ENCODE peak calls at places on chromosome 15, in nine cellular contexts. One of them, this sample, is unnamed.

GRCh38 chr15:37133619-37134018 is 33.3 kb upstream of the MEIS2 start:
- DNase-seq in SK-N-SH: no peak
- DNase-seq in GM12891: no peak
- DNase-seq in endothelial cell of umbilical vein: peak
- DNase-seq in spleen: no peak
- DNase-seq in stomach: no peak
- DNase-seq in HepG2: no peak
- DNase-seq in HL-60: no peak
- DNase-seq in sigmoid colon: no peak
- DNase-seq in this sample: no peak

GRCh38 chr15:101121511-101122090 is 130.2 kb downstream of the CHSY1 start:
- DNase-seq in endothelial cell of umbilical vein: peak
- DNase-seq in HL-60: peak
- DNase-seq in HepG2: no peak
- DNase-seq in stomach: peak
- DNase-seq in SK-N-SH: peak
- DNase-seq in sigmoid colon: peak
- DNase-seq in GM12891: peak
- DNase-seq in spleen: peak
- DNase-seq in this sample: peak

GRCh38 chr15:68232937-68233336 is 3.4 kb upstream of the CLN6 start:
- DNase-seq in SK-N-SH: no peak
- DNase-seq in HL-60: peak
- DNase-seq in endothelial cell of umbilical vein: no peak
- DNase-seq in spleen: peak
- DNase-seq in GM12891: no peak
- DNase-seq in HepG2: no peak
- DNase-seq in sigmoid colon: no peak
- DNase-seq in stomach: peak
- DNase-seq in this sample: peak

GRCh38 chr15:94383706-94384105 is 152.3 kb downstream of the MCTP2 start:
- DNase-seq in GM12891: no peak
- DNase-seq in SK-N-SH: no peak
- DNase-seq in sigmoid colon: no peak
- DNase-seq in HepG2: no peak
- DNase-seq in endothelial cell of umbilical vein: no peak
- DNase-seq in spleen: no peak
- DNase-seq in stomach: no peak
- DNase-seq in HL-60: no peak
- DNase-seq in this sample: no peak

GRCh38 chr15:70264014-70264492 is 166.3 kb upstream of the TLE3 start:
- DNase-seq in stomach: no peak
- DNase-seq in GM12891: no peak
- DNase-seq in SK-N-SH: peak
- DNase-seq in spleen: peak
- DNase-seq in endothelial cell of umbilical vein: peak
- DNase-seq in HL-60: peak
- DNase-seq in sigmoid colon: peak
- DNase-seq in HepG2: no peak
- DNase-seq in this sample: no peak

GRCh38 chr15:52056001-52056400 is 37.0 kb downstream of the MAPK6 start:
- DNase-seq in GM12891: no peak
- DNase-seq in SK-N-SH: no peak
- DNase-seq in stomach: no peak
- DNase-seq in HL-60: no peak
- DNase-seq in spleen: no peak
- DNase-seq in HepG2: no peak
- DNase-seq in sigmoid colon: no peak
- DNase-seq in endothelial cell of umbilical vein: no peak
- DNase-seq in this sample: no peak

GRCh38 chr15:84734794-84735479 is 13.5 kb upstream of the ZNF592 start:
- DNase-seq in spleen: peak
- DNase-seq in GM12891: no peak
- DNase-seq in endothelial cell of umbilical vein: no peak
- DNase-seq in SK-N-SH: no peak
- DNase-seq in stomach: peak
- DNase-seq in sigmoid colon: peak
- DNase-seq in HL-60: peak
- DNase-seq in HepG2: peak
- DNase-seq in this sample: no peak

GRCh38 chr15:69092159-69092558 is 68.3 kb upstream of the GLCE start:
- DNase-seq in HL-60: no peak
- DNase-seq in GM12891: no peak
- DNase-seq in endothelial cell of umbilical vein: peak
- DNase-seq in sigmoid colon: no peak
- DNase-seq in spleen: no peak
- DNase-seq in stomach: no peak
- DNase-seq in HepG2: peak
- DNase-seq in SK-N-SH: no peak
- DNase-seq in this sample: no peak

GRCh38 chr15:29066310-29066709 is 180.5 kb downstream of the APBA2 start:
- DNase-seq in endothelial cell of umbilical vein: no peak
- DNase-seq in HL-60: no peak
- DNase-seq in SK-N-SH: no peak
- DNase-seq in HepG2: no peak
- DNase-seq in GM12891: no peak
- DNase-seq in stomach: no peak
- DNase-seq in sigmoid colon: no peak
- DNase-seq in spleen: no peak
- DNase-seq in this sample: no peak

GRCh38 chr15:90902996-90903732 is at the start of gene MAN2A2:
- DNase-seq in HepG2: peak
- DNase-seq in HL-60: peak
- DNase-seq in spleen: peak
- DNase-seq in SK-N-SH: peak
- DNase-seq in sigmoid colon: no peak
- DNase-seq in endothelial cell of umbilical vein: peak
- DNase-seq in GM12891: peak
- DNase-seq in stomach: peak
- DNase-seq in this sample: no peak

GRCh38 chr15:60299452-60300047 is 98.2 kb downstream of the ANXA2 start:
- DNase-seq in stomach: peak
- DNase-seq in endothelial cell of umbilical vein: no peak
- DNase-seq in SK-N-SH: peak
- DNase-seq in sigmoid colon: no peak
- DNase-seq in spleen: no peak
- DNase-seq in HepG2: no peak
- DNase-seq in HL-60: no peak
- DNase-seq in GM12891: no peak
- DNase-seq in this sample: peak

GRCh38 chr15:51624022-51624421 is 1.5 kb upstream of the DMXL2 start:
- DNase-seq in SK-N-SH: no peak
- DNase-seq in spleen: no peak
- DNase-seq in sigmoid colon: no peak
- DNase-seq in GM12891: no peak
- DNase-seq in HL-60: no peak
- DNase-seq in stomach: no peak
- DNase-seq in HepG2: no peak
- DNase-seq in endothelial cell of umbilical vein: no peak
- DNase-seq in this sample: no peak

GRCh38 chr15:85649372-85649771 is 145.4 kb downstream of the KLHL25 start:
- DNase-seq in endothelial cell of umbilical vein: peak
- DNase-seq in SK-N-SH: no peak
- DNase-seq in HL-60: peak
- DNase-seq in spleen: no peak
- DNase-seq in sigmoid colon: no peak
- DNase-seq in HepG2: peak
- DNase-seq in stomach: no peak
- DNase-seq in GM12891: no peak
- DNase-seq in this sample: no peak

GRCh38 chr15:65982941-65983340 is 113.7 kb downstream of the RAB11A start:
- DNase-seq in stomach: no peak
- DNase-seq in spleen: no peak
- DNase-seq in HepG2: no peak
- DNase-seq in endothelial cell of umbilical vein: no peak
- DNase-seq in SK-N-SH: no peak
- DNase-seq in HL-60: no peak
- DNase-seq in GM12891: no peak
- DNase-seq in sigmoid colon: no peak
- DNase-seq in this sample: no peak

GRCh38 chr15:65980824-65981456 is 111.6 kb downstream of the RAB11A start:
- DNase-seq in sigmoid colon: no peak
- DNase-seq in GM12891: no peak
- DNase-seq in spleen: no peak
- DNase-seq in HepG2: peak
- DNase-seq in SK-N-SH: peak
- DNase-seq in HL-60: peak
- DNase-seq in endothelial cell of umbilical vein: peak
- DNase-seq in stomach: peak
- DNase-seq in this sample: no peak

GRCh38 chr15:65979837-65980236 is 110.5 kb downstream of the RAB11A start:
- DNase-seq in sigmoid colon: no peak
- DNase-seq in HL-60: no peak
- DNase-seq in SK-N-SH: no peak
- DNase-seq in stomach: no peak
- DNase-seq in endothelial cell of umbilical vein: no peak
- DNase-seq in GM12891: no peak
- DNase-seq in spleen: no peak
- DNase-seq in HepG2: no peak
- DNase-seq in this sample: no peak

GRCh38 chr15:65979316-65979715 is 110.0 kb downstream of the RAB11A start:
- DNase-seq in endothelial cell of umbilical vein: no peak
- DNase-seq in GM12891: no peak
- DNase-seq in SK-N-SH: no peak
- DNase-seq in HL-60: no peak
- DNase-seq in stomach: no peak
- DNase-seq in spleen: peak
- DNase-seq in sigmoid colon: no peak
- DNase-seq in HepG2: no peak
- DNase-seq in this sample: no peak

GRCh38 chr15:65981837-65982696 is 112.8 kb downstream of the RAB11A start:
- DNase-seq in GM12891: peak
- DNase-seq in spleen: peak
- DNase-seq in stomach: peak
- DNase-seq in endothelial cell of umbilical vein: no peak
- DNase-seq in SK-N-SH: peak
- DNase-seq in sigmoid colon: no peak
- DNase-seq in HepG2: peak
- DNase-seq in HL-60: peak
- DNase-seq in this sample: no peak
- TF ChIP-seq POLR2AphosphoS5 in GM12891: no peak
- TF ChIP-seq POLR2AphosphoS5 in spleen: peak
- TF ChIP-seq POLR2AphosphoS5 in stomach: no peak
- TF ChIP-seq POLR2AphosphoS5 in endothelial cell of umbilical vein: no peak
- TF ChIP-seq POLR2AphosphoS5 in SK-N-SH: no peak
- TF ChIP-seq POLR2AphosphoS5 in sigmoid colon: no peak
- TF ChIP-seq POLR2AphosphoS5 in HepG2: no peak
- TF ChIP-seq POLR2AphosphoS5 in HL-60: no peak
- TF ChIP-seq POLR2AphosphoS5 in this sample: no peak

GRCh38 chr15:57676578-57676977 is 29.9 kb upstream of the POLR2M start:
- DNase-seq in GM12891: no peak
- DNase-seq in stomach: no peak
- DNase-seq in sigmoid colon: no peak
- DNase-seq in SK-N-SH: no peak
- DNase-seq in HL-60: no peak
- DNase-seq in HepG2: no peak
- DNase-seq in spleen: no peak
- DNase-seq in endothelial cell of umbilical vein: no peak
- DNase-seq in this sample: no peak
- TF ChIP-seq POLR2AphosphoS5 in GM12891: no peak
- TF ChIP-seq POLR2AphosphoS5 in stomach: no peak
- TF ChIP-seq POLR2AphosphoS5 in sigmoid colon: no peak
- TF ChIP-seq POLR2AphosphoS5 in SK-N-SH: no peak
- TF ChIP-seq POLR2AphosphoS5 in HL-60: no peak
- TF ChIP-seq POLR2AphosphoS5 in HepG2: no peak
- TF ChIP-seq POLR2AphosphoS5 in spleen: no peak
- TF ChIP-seq POLR2AphosphoS5 in endothelial cell of umbilical vein: no peak
- TF ChIP-seq POLR2AphosphoS5 in this sample: no peak

DNA sequence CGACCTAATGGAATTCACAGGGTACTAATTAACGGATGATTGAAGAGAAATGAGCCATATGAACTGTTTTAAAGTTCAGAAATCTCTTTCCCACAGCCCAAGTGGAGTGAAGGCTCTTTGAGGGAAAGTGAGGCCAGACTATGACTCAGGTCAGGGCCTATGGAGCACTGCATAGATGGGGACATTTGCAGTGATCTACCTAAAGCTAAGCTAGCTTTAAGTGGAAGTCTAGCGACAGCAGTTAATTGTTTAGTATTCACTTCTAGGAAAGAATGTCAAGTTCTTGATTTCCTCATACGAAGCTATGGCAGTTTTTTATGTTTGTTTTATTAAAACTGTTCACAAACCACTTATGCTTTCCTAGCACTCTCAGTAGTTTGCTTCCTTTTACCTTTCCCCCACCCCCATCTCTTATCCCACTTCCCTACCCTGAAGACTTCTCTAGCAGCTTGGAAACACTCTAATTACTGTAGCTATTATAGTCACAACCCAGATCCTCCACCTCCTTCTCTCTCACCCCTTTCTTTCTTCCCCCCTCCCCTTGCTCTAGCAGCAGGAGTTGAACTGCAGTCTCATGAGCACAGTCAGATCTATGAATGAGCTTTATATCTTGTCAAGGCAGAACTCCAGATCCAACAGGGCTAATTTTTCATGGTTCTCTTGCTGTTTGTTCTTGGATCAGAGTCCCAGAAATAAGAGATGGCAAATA is 6.2 kb downstream of the ZNF609 start:
- DNase-seq in stomach: no peak
- DNase-seq in HL-60: no peak
- DNase-seq in sigmoid colon: no peak
- DNase-seq in SK-N-SH: no peak
- DNase-seq in endothelial cell of umbilical vein: no peak
- DNase-seq in HepG2: no peak
- DNase-seq in spleen: no peak
- DNase-seq in GM12891: no peak
- DNase-seq in this sample: no peak
- TF ChIP-seq POLR2AphosphoS5 in stomach: no peak
- TF ChIP-seq POLR2AphosphoS5 in HL-60: no peak
- TF ChIP-seq POLR2AphosphoS5 in sigmoid colon: no peak
- TF ChIP-seq POLR2AphosphoS5 in SK-N-SH: no peak
- TF ChIP-seq POLR2AphosphoS5 in endothelial cell of umbilical vein: no peak
- TF ChIP-seq POLR2AphosphoS5 in HepG2: no peak
- TF ChIP-seq POLR2AphosphoS5 in spleen: no peak
- TF ChIP-seq POLR2AphosphoS5 in GM12891: no peak
- TF ChIP-seq POLR2AphosphoS5 in this sample: no peak

DNA sequence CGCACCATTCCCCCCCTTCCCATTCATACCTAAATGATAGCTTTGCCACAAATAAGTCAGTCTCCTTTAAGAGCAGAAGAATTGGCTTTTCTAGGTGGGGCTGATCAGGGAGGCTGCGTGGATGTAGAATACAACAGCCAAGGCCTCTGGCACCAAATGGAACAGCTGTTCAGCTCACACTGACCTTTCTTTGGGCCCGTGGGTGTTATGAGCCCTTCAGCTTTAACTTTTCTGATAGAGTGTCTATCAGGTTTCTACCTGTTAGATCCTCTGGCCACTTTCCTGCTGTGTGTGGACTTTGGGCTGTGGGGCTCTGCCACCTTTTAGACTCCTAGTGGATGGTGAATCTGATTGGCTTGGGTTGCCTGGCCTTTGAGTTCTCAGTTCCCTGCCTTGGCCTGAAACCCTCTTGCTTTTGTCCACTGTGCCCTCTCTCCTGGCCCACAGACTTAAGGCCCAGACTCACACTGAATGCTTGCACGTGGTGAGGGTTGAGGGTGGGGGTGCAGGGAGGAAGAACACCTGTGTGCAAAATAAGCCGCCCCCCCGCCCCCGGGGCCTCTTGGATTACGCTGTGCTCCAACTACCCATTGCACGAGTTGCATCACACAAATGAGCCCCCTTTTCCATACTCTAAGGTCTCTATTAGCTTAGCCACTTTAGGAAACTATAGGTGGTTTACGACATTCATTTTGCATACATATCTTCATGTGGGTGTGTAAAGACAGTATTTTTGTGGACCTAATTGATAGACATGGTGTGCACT is 1.3 kb upstream of the RFX7 start:
- DNase-seq in HL-60: peak
- DNase-seq in HepG2: peak
- DNase-seq in stomach: peak
- DNase-seq in GM12891: no peak
- DNase-seq in SK-N-SH: no peak
- DNase-seq in sigmoid colon: no peak
- DNase-seq in spleen: peak
- DNase-seq in endothelial cell of umbilical vein: no peak
- DNase-seq in this sample: no peak
- TF ChIP-seq POLR2AphosphoS5 in HL-60: no peak
- TF ChIP-seq POLR2AphosphoS5 in HepG2: peak
- TF ChIP-seq POLR2AphosphoS5 in stomach: no peak
- TF ChIP-seq POLR2AphosphoS5 in GM12891: no peak
- TF ChIP-seq POLR2AphosphoS5 in SK-N-SH: no peak
- TF ChIP-seq POLR2AphosphoS5 in sigmoid colon: no peak
- TF ChIP-seq POLR2AphosphoS5 in spleen: no peak
- TF ChIP-seq POLR2AphosphoS5 in endothelial cell of umbilical vein: no peak
- TF ChIP-seq POLR2AphosphoS5 in this sample: no peak

This sample was measured in esophagus muscularis mucosa.